ENCODE peak calls at places on chromosomes 5 and 9, in four cellular contexts. U, S, O and N are unnamed samples.

GRCh38 chr5:141338538-141339306 is at the start of gene PCDHGA2:
- DNase-seq in U (peak; percentile 16), S (peak; percentile 31), O (no peak), N (peak; percentile 43)

GRCh38 chr5:140791111-140791510 is 3.5 kb upstream of the PCDHA2 start:
- DNase-seq in U (no peak), S (no peak), O (no peak), N (no peak)

GRCh38 chr9:111037744-111038335 is 430 bp downstream of the LPAR1 start:
- DNase-seq in U (no peak), S (peak; percentile 35), O (no peak), N (peak; percentile 49)

GRCh38 chr5:149485655-149486615 is 65.3 kb downstream of the CSNK1A1 start:
- DNase-seq in U (peak; percentile 99), S (peak; percentile 88), O (no peak), N (no peak)

GRCh38 chr9:35760651-35761050 is 6.6 kb upstream of the MSMP start:
- DNase-seq in U (peak; percentile 42), S (peak; percentile 49), O (no peak), N (no peak)

GRCh38 chr5:54637654-54638053 is 120.1 kb downstream of the SNX18 start:
- DNase-seq in U (no peak), S (peak; percentile 56), O (no peak), N (peak; percentile 73)

GRCh38 chr9:129476821-129477611 is 143.9 kb downstream of the C9orf50 start:
- DNase-seq in U (peak; percentile 60), S (no peak), O (no peak), N (peak; percentile 56)

GRCh38 chr5:72244862-72245371 is 75.1 kb downstream of the MRPS27 start:
- DNase-seq in U (peak; percentile 59), S (no peak), O (peak; percentile 27), N (peak; percentile 20)

GRCh38 chr5:39578887-39579497 is 154.2 kb upstream of the DAB2 start:
- DNase-seq in U (no peak), S (no peak), O (no peak), N (no peak)

GRCh38 chr5:32282633-32283032 is 30.1 kb downstream of the MTMR12 start:
- DNase-seq in U (no peak), S (no peak), O (no peak), N (no peak)

GRCh38 chr5:55570026-55570425 is 35.3 kb upstream of the PLPP1 start:
- DNase-seq in U (no peak), S (no peak), O (no peak), N (no peak)

GRCh38 chr5:164298165-164298564 is 792.7 kb downstream of the MAT2B start:
- DNase-seq in U (no peak), S (no peak), O (no peak), N (no peak)

GRCh38 chr9:124263800-124264426 is 6.2 kb downstream of the NEK6 start:
- DNase-seq in U (no peak), S (no peak), O (no peak), N (no peak)

GRCh38 chr9:123757960-123758359 is 172.0 kb downstream of the DENND1A start:
- DNase-seq in U (no peak), S (no peak), O (no peak), N (no peak)

GRCh38 chr9:32385885-32386283 is 1.4 kb downstream of the ACO1 start:
- DNase-seq in U (no peak), S (no peak), O (no peak), N (no peak)

GRCh38 chr5:109347252-109347888 is 62.4 kb downstream of the PJA2 start:
- DNase-seq in U (no peak), S (no peak), O (no peak), N (no peak)

GRCh38 chr5:125409101-125409495 is 662.7 kb upstream of the ZNF608 start:
- DNase-seq in U (no peak), S (no peak), O (no peak), N (no peak)

GRCh38 chr9:95605826-95606555 is 89.2 kb upstream of the PTCH1 start:
- DNase-seq in U (no peak), S (no peak), O (no peak), N (no peak)

GRCh38 chr5:95727764-95728191 is 3.4 kb upstream of the RHOBTB3 start:
- DNase-seq in U (no peak), S (no peak), O (no peak), N (no peak)

GRCh38 chr9:69946800-69947437 is 96.7 kb upstream of the MAMDC2 start:
- DNase-seq in U (peak; percentile 92), S (no peak), O (no peak), N (no peak)

GRCh38 chr5:178420424-178420823 is 169.8 kb downstream of the COL23A1 start:
- DNase-seq in U (no peak), S (no peak), O (no peak), N (no peak)

GRCh38 chr9:78565481-78565880 is 268.6 kb downstream of the PSAT1 start:
- DNase-seq in U (no peak), S (no peak), O (no peak), N (no peak)

GRCh38 chr5:170538096-170538465 is 34.3 kb downstream of the KCNIP1 start:
- DNase-seq in U (no peak), S (no peak), O (no peak), N (no peak)

GRCh38 chr5:80346055-80346454 is 26.3 kb downstream of the SPZ1 start:
- DNase-seq in U (peak; percentile 14), S (no peak), O (peak; percentile 23), N (no peak)

GRCh38 chr5:112757468-112758208 is 20.0 kb downstream of the APC start:
- DNase-seq in U (peak; percentile 67), S (no peak), O (peak; percentile 21), N (no peak)

GRCh38 chr5:172412724-172413260 is 41.5 kb downstream of the SH3PXD2B start:
- DNase-seq in U (peak; percentile 85), S (peak; percentile 92), O (no peak), N (peak; percentile 61)

GRCh38 chr5:141845371-141845821 is 32.8 kb downstream of the PCDH1 start:
- DNase-seq in U (peak; percentile 27), S (no peak), O (no peak), N (no peak)

GRCh38 chr5:27608992-27609391 is 570.6 kb upstream of the CDH9 start:
- DNase-seq in U (no peak), S (no peak), O (no peak), N (no peak)

GRCh38 chr5:74200560-74200959 is 440.0 kb downstream of the ENC1 start:
- DNase-seq in U (peak; percentile 38), S (no peak), O (no peak), N (no peak)

GRCh38 chr9:13013976-13014375 is 239.2 kb downstream of the LURAP1L start:
- DNase-seq in U (no peak), S (no peak), O (no peak), N (no peak)

GRCh38 chr9:104093162-104093561 is 947 bp upstream of the SMC2 start:
- DNase-seq in U (peak; percentile 16), S (no peak), O (no peak), N (no peak)

GRCh38 chr9:137000177-137000930 is 4.0 kb upstream of the CLIC3 start:
- DNase-seq in U (peak; percentile 48), S (no peak), O (peak; percentile 92), N (no peak)

GRCh38 chr5:124923131-124923530 is 176.7 kb upstream of the ZNF608 start:
- DNase-seq in U (no peak), S (no peak), O (no peak), N (no peak)

GRCh38 chr5:151014680-151015343 is 5.6 kb upstream of the GPX3 start:
- DNase-seq in U (no peak), S (no peak), O (no peak), N (no peak)

GRCh38 chr9:33695856-33696255 is 99.5 kb upstream of the PRSS3 start:
- DNase-seq in U (no peak), S (no peak), O (no peak), N (no peak)

GRCh38 chr9:136095028-136095494 is at the start of gene NACC2:
- DNase-seq in U (no peak), S (peak; percentile 79), O (peak; percentile 69), N (peak; percentile 82)

GRCh38 chr9:13351768-13352386 is 72.4 kb upstream of the MPDZ start:
- DNase-seq in U (peak; percentile 3), S (no peak), O (no peak), N (no peak)